ENCODE peak calls at places on chromosomes 13 and 19, in four cellular contexts. Q is heart left ventricle, H is breast epithelium, L is cardiac muscle cell. C is an unnamed sample. For H3K9me3, the result is how much of the 10 kb centered on the place peaks cover.

GRCh38 chr13:39897636-39898035 is 242.2 kb downstream of the COG6 start:
- DNase-seq in H (no peak), L (no peak), Q (no peak), C (no peak)

GRCh38 chr13:41546372-41547252 is 89.3 kb downstream of the RGCC start:
- DNase-seq in H (no peak), Q (no peak), L (no peak), C (no peak)

GRCh38 chr19:2270572-2271515 is 11.1 kb downstream of the PEAK3 start:
- DNase-seq in Q (peak), L (peak), H (peak), C (peak)

GRCh38 chr19:17703823-17704463 is 15.3 kb upstream of the MAP1S start:
- DNase-seq in L (peak), H (no peak), Q (no peak), C (peak)

GRCh38 chr13:77429320-77430142 is 102.6 kb upstream of the MYCBP2 start:
- DNase-seq in Q (no peak), L (no peak), H (no peak), C (no peak)

GRCh38 chr19:51688665-51689571 is 4.2 kb upstream of the SPACA6 start:
- DNase-seq in H (peak), L (peak), Q (peak), C (peak)

GRCh38 chr13:79810671-79811070 is 329.7 kb downstream of the NDFIP2 start:
- DNase-seq in Q (no peak), H (no peak), L (peak), C (no peak)

GRCh38 chr19:36574762-36575161 is 1.7 kb upstream of the ZNF529 start:
- DNase-seq in H (no peak), Q (no peak), L (no peak), C (no peak)

GRCh38 chr19:58305065-58305931 is at the start of gene ERVK3-1:
- DNase-seq in L (peak), Q (peak), H (peak), C (peak)

GRCh38 chr19:29662278-29662603 is 3.0 kb upstream of the PLEKHF1 start:
- DNase-seq in Q (no peak), H (no peak), L (no peak), C (no peak)

GRCh38 chr19:10289167-10289835 is 451 bp upstream of the ICAM5 start:
- DNase-seq in L (peak), Q (peak), H (no peak), C (no peak)

GRCh38 chr13:110311721-110312668 is 4.9 kb downstream of the COL4A2 start:
- DNase-seq in L (no peak), H (peak), Q (no peak), C (no peak)

GRCh38 chr13:98293103-98293502 is 116.0 kb upstream of the RNF113B start:
- DNase-seq in L (no peak), H (peak), Q (no peak), C (no peak)

GRCh38 chr19:2231621-2232221 is 4.4 kb downstream of the PLEKHJ1 start:
- DNase-seq in H (no peak), Q (no peak), L (no peak), C (no peak)

GRCh38 chr13:51097353-51098043 is 13.6 kb downstream of the C13orf42 start:
- DNase-seq in Q (no peak), H (no peak), L (peak), C (no peak)

GRCh38 chr13:26220575-26220974 is 1.5 kb downstream of the RNF6 start:
- DNase-seq in Q (no peak), H (no peak), L (no peak), C (no peak)

GRCh38 chr19:8342684-8343482 is at the start of gene KANK3:
- DNase-seq in H (peak), Q (peak), L (peak), C (peak)

GRCh38 chr19:33806434-33806881 is 9.8 kb downstream of the KCTD15 start:
- DNase-seq in Q (no peak), H (no peak), L (no peak), C (no peak)

GRCh38 chr13:58960909-58961308 is 1202.8 kb downstream of the DIAPH3 start:
- DNase-seq in L (peak), Q (no peak), H (no peak), C (no peak)

GRCh38 chr19:485583-486236 is 10.6 kb upstream of the MADCAM1 start:
- DNase-seq in H (peak), L (no peak), Q (no peak), C (no peak)

GRCh38 chr19:57527136-57527881 is at the start of gene ZNF549:
- DNase-seq in L (peak), Q (peak), H (peak), C (peak)

GRCh38 chr13:51797664-51798488 is 6.1 kb downstream of the DHRS12 start:
- DNase-seq in Q (no peak), H (peak), L (peak), C (no peak)

GRCh38 chr13:41709511-41709910 is 251.4 kb downstream of the VWA8 start:
- DNase-seq in L (no peak), H (no peak), Q (no peak), C (no peak)

GRCh38 chr13:27406178-27406939 is 18.1 kb upstream of the GTF3A start:
- DNase-seq in Q (no peak), H (no peak), L (peak), C (no peak)

GRCh38 chr19:13234518-13234917 is 84.3 kb downstream of the IER2 start:
- DNase-seq in Q (no peak), L (peak), H (no peak), C (no peak)

GRCh38 chr19:1104452-1105216 is 840 bp downstream of the GPX4 start:
- DNase-seq in H (no peak), Q (peak), L (peak), C (peak)

GRCh38 chr19:35040826-35041547 is 534 bp upstream of the HPN start:
- DNase-seq in Q (peak), H (peak), L (peak), C (peak)

GRCh38 chr13:114109646-114110045 is 22.8 kb downstream of the RASA3 start:
- DNase-seq in L (no peak), Q (no peak), H (no peak), C (peak)

GRCh38 chr13:64688893-64689677 is 2541.1 kb downstream of the PCDH9 start:
- DNase-seq in L (no peak), H (no peak), Q (no peak), C (no peak)

GRCh38 chr13:35720690-35721554 is 244.4 kb upstream of the MAB21L1 start:
- DNase-seq in Q (peak), L (peak), H (no peak), C (no peak)

GRCh38 chr13:48562296-48563066 is 29.6 kb upstream of the RCBTB2 start:
- DNase-seq in L (no peak), Q (no peak), H (no peak), C (no peak)

GRCh38 chr19:49718511-49718910 is 27.6 kb downstream of the CPT1C start:
- DNase-seq in H (no peak), L (no peak), Q (no peak), C (no peak)

GRCh38 chr13:22201395-22201794 is 530.5 kb downstream of the FGF9 start:
- DNase-seq in H (no peak), L (no peak), Q (no peak), C (no peak)

GRCh38 chr19:2051771-2052704 is 994 bp upstream of the MKNK2 start:
- DNase-seq in Q (peak), L (no peak), H (no peak), C (no peak)

GRCh38 chr13:20489185-20489820 is 36.4 kb downstream of the CRYL1 start:
- DNase-seq in Q (peak), H (no peak), L (no peak), C (no peak)

GRCh38 chr19:50624949-50625600 is 14.6 kb downstream of the SYT3 start:
- DNase-seq in H (no peak), L (no peak), Q (no peak), C (no peak)

GRCh38 chr19:19745496-19746285 is 12.8 kb upstream of the ZNF14 start:
- DNase-seq in Q (no peak), L (no peak), H (no peak), C (no peak)
- H3K9me3 ChIP-seq in Q (under half), L (under half), H (under half), C (under half)

DNA sequence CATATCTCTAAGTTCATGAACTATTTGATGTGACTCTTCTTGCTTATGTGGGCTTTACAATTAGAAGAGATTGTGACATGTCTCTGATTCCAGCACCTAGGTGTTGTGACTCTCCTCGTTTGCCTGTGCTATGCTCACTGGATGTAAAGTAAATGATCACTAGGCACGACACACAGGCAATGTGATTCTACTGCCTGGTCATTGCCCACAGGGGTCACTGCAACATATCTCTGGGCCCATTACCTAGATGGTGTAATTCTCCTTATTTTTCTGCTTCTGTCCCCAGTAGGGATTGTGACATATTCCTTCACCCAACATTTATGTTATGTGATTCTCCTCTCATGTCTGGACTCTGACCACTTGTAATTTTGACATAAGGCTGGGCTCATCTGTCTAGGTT is 65.8 kb upstream of the ZNF91 start:
- DNase-seq in H (no peak), L (no peak), Q (no peak), C (no peak)
- H3K9me3 ChIP-seq in H (under half), L (under half), Q (under half), C (under half)

GRCh38 chr19:56341948-56342347 is 27.3 kb upstream of the ZSCAN5A start:
- DNase-seq in L (no peak), H (no peak), Q (no peak), C (no peak)
- H3K9me3 ChIP-seq in L (under half), H (under half), Q (under half), C (under half)

GRCh38 chr19:12015015-12015752 is 20.3 kb downstream of the ZNF433 start:
- DNase-seq in L (no peak), Q (no peak), H (no peak), C (no peak)
- H3K9me3 ChIP-seq in L (under half), Q (under half), H (half or more), C (under half)

GRCh38 chr19:6662692-6663091 is 7.3 kb downstream of the TNFSF14 start:
- DNase-seq in H (no peak), Q (no peak), L (no peak), C (peak)
- H3K9me3 ChIP-seq in H (under half), Q (under half), L (under half), C (under half)

GRCh38 chr19:53224606-53225005 is 30.1 kb downstream of the ZNF677 start:
- DNase-seq in Q (no peak), L (no peak), H (no peak), C (no peak)
- H3K9me3 ChIP-seq in Q (half or more), L (under half), H (half or more), C (under half)

DNA sequence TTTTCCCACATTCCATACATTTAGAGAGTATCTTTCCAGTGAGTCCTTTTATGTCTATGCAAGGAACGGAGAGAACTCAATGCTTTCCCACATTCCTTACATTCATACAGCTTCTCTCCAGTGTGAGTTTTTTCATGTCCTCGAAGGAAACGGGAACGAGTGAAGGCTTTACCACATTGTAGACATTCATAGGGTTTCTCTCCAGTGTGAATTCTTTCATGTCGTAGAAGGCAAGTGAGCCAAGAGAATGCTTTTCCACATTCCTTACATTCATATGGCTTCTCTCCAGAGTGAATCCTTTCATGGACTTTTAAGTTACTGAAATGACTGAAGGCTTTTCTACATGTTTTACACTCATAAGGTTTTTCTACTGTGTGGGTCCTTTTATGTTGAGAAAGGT is 17.1 kb downstream of the ZNF823 start:
- DNase-seq in H (no peak), L (no peak), Q (no peak), C (no peak)
- H3K9me3 ChIP-seq in H (under half), L (under half), Q (under half), C (under half)

C was measured in aorta.